ENCODE peak calls at places on chromosomes 6 and 20, in ten cellular contexts. One of them, this sample, is unnamed.

GRCh38 chr20:60239981-60240380 is 281.8 kb downstream of the CDH26 start:
- ATAC-seq in activated CD4-positive, CD25-positive, alpha-beta regulatory T cell treated with anti-CD3 and anti-CD28 coated beads, Interleukin-2, amount 50 U/mL, for 24 hours: no peak
- ATAC-seq in heart left ventricle: no peak
- ATAC-seq in T-cell: no peak
- ATAC-seq in left ventricle myocardium superior: no peak
- ATAC-seq in foreskin keratinocyte: no peak
- ATAC-seq in mucosa of descending colon: no peak
- ATAC-seq in Right ventricle myocardium superior: no peak
- ATAC-seq in stimulated activated naive CD8-positive, alpha-beta T cell treated with anti-CD3 and anti-CD28 coated beads, Interleukin-15, amount 100 ng/mL, for 72 hours: no peak
- ATAC-seq in heart right ventricle: no peak
- ATAC-seq in this sample: no peak

GRCh38 chr20:51609251-51609650 is 66.7 kb upstream of the NFATC2 start:
- ATAC-seq in heart left ventricle: no peak
- ATAC-seq in heart right ventricle: no peak
- ATAC-seq in stimulated activated naive CD8-positive, alpha-beta T cell treated with anti-CD3 and anti-CD28 coated beads, Interleukin-15, amount 100 ng/mL, for 72 hours: no peak
- ATAC-seq in foreskin keratinocyte: no peak
- ATAC-seq in left ventricle myocardium superior: no peak
- ATAC-seq in T-cell: no peak
- ATAC-seq in mucosa of descending colon: peak
- ATAC-seq in Right ventricle myocardium superior: no peak
- ATAC-seq in activated CD4-positive, CD25-positive, alpha-beta regulatory T cell treated with anti-CD3 and anti-CD28 coated beads, Interleukin-2, amount 50 U/mL, for 24 hours: peak
- ATAC-seq in this sample: peak

GRCh38 chr20:35478804-35479472 is 23.5 kb downstream of the CEP250 start:
- ATAC-seq in foreskin keratinocyte: no peak
- ATAC-seq in mucosa of descending colon: peak
- ATAC-seq in activated CD4-positive, CD25-positive, alpha-beta regulatory T cell treated with anti-CD3 and anti-CD28 coated beads, Interleukin-2, amount 50 U/mL, for 24 hours: no peak
- ATAC-seq in stimulated activated naive CD8-positive, alpha-beta T cell treated with anti-CD3 and anti-CD28 coated beads, Interleukin-15, amount 100 ng/mL, for 72 hours: no peak
- ATAC-seq in left ventricle myocardium superior: no peak
- ATAC-seq in heart right ventricle: no peak
- ATAC-seq in heart left ventricle: no peak
- ATAC-seq in T-cell: no peak
- ATAC-seq in Right ventricle myocardium superior: no peak
- ATAC-seq in this sample: no peak

GRCh38 chr6:110232456-110232855 is 52.2 kb downstream of the CDC40 start:
- ATAC-seq in stimulated activated naive CD8-positive, alpha-beta T cell treated with anti-CD3 and anti-CD28 coated beads, Interleukin-15, amount 100 ng/mL, for 72 hours: no peak
- ATAC-seq in Right ventricle myocardium superior: no peak
- ATAC-seq in heart left ventricle: no peak
- ATAC-seq in activated CD4-positive, CD25-positive, alpha-beta regulatory T cell treated with anti-CD3 and anti-CD28 coated beads, Interleukin-2, amount 50 U/mL, for 24 hours: no peak
- ATAC-seq in T-cell: no peak
- ATAC-seq in left ventricle myocardium superior: no peak
- ATAC-seq in mucosa of descending colon: no peak
- ATAC-seq in heart right ventricle: no peak
- ATAC-seq in foreskin keratinocyte: no peak
- ATAC-seq in this sample: no peak

GRCh38 chr6:47665112-47665511 is 33.3 kb upstream of the ADGRF4 start:
- ATAC-seq in stimulated activated naive CD8-positive, alpha-beta T cell treated with anti-CD3 and anti-CD28 coated beads, Interleukin-15, amount 100 ng/mL, for 72 hours: no peak
- ATAC-seq in T-cell: no peak
- ATAC-seq in Right ventricle myocardium superior: no peak
- ATAC-seq in heart left ventricle: no peak
- ATAC-seq in activated CD4-positive, CD25-positive, alpha-beta regulatory T cell treated with anti-CD3 and anti-CD28 coated beads, Interleukin-2, amount 50 U/mL, for 24 hours: no peak
- ATAC-seq in foreskin keratinocyte: peak
- ATAC-seq in heart right ventricle: no peak
- ATAC-seq in left ventricle myocardium superior: no peak
- ATAC-seq in mucosa of descending colon: peak
- ATAC-seq in this sample: no peak

GRCh38 chr6:36682328-36683144 is 4.0 kb downstream of the CDKN1A start:
- ATAC-seq in heart left ventricle: no peak
- ATAC-seq in T-cell: peak
- ATAC-seq in mucosa of descending colon: peak
- ATAC-seq in left ventricle myocardium superior: no peak
- ATAC-seq in foreskin keratinocyte: peak
- ATAC-seq in activated CD4-positive, CD25-positive, alpha-beta regulatory T cell treated with anti-CD3 and anti-CD28 coated beads, Interleukin-2, amount 50 U/mL, for 24 hours: peak
- ATAC-seq in Right ventricle myocardium superior: no peak
- ATAC-seq in heart right ventricle: no peak
- ATAC-seq in stimulated activated naive CD8-positive, alpha-beta T cell treated with anti-CD3 and anti-CD28 coated beads, Interleukin-15, amount 100 ng/mL, for 72 hours: peak
- ATAC-seq in this sample: peak

GRCh38 chr6:73121421-73121993 is 103.8 kb downstream of the KHDC1L start:
- ATAC-seq in heart left ventricle: no peak
- ATAC-seq in foreskin keratinocyte: peak
- ATAC-seq in Right ventricle myocardium superior: no peak
- ATAC-seq in left ventricle myocardium superior: no peak
- ATAC-seq in stimulated activated naive CD8-positive, alpha-beta T cell treated with anti-CD3 and anti-CD28 coated beads, Interleukin-15, amount 100 ng/mL, for 72 hours: no peak
- ATAC-seq in T-cell: no peak
- ATAC-seq in heart right ventricle: no peak
- ATAC-seq in mucosa of descending colon: no peak
- ATAC-seq in activated CD4-positive, CD25-positive, alpha-beta regulatory T cell treated with anti-CD3 and anti-CD28 coated beads, Interleukin-2, amount 50 U/mL, for 24 hours: no peak
- ATAC-seq in this sample: no peak

GRCh38 chr6:31586596-31586995 is 519 bp downstream of the LST1 start:
- ATAC-seq in heart right ventricle: peak
- ATAC-seq in mucosa of descending colon: peak
- ATAC-seq in heart left ventricle: peak
- ATAC-seq in T-cell: peak
- ATAC-seq in foreskin keratinocyte: no peak
- ATAC-seq in stimulated activated naive CD8-positive, alpha-beta T cell treated with anti-CD3 and anti-CD28 coated beads, Interleukin-15, amount 100 ng/mL, for 72 hours: peak
- ATAC-seq in left ventricle myocardium superior: peak
- ATAC-seq in activated CD4-positive, CD25-positive, alpha-beta regulatory T cell treated with anti-CD3 and anti-CD28 coated beads, Interleukin-2, amount 50 U/mL, for 24 hours: peak
- ATAC-seq in Right ventricle myocardium superior: peak
- ATAC-seq in this sample: peak

GRCh38 chr20:34074101-34074760 is 37.8 kb downstream of the EIF2S2 start:
- ATAC-seq in foreskin keratinocyte: no peak
- ATAC-seq in Right ventricle myocardium superior: no peak
- ATAC-seq in left ventricle myocardium superior: no peak
- ATAC-seq in T-cell: no peak
- ATAC-seq in stimulated activated naive CD8-positive, alpha-beta T cell treated with anti-CD3 and anti-CD28 coated beads, Interleukin-15, amount 100 ng/mL, for 72 hours: peak
- ATAC-seq in heart right ventricle: no peak
- ATAC-seq in heart left ventricle: no peak
- ATAC-seq in mucosa of descending colon: no peak
- ATAC-seq in activated CD4-positive, CD25-positive, alpha-beta regulatory T cell treated with anti-CD3 and anti-CD28 coated beads, Interleukin-2, amount 50 U/mL, for 24 hours: no peak
- ATAC-seq in this sample: peak

GRCh38 chr6:42260424-42260888 is 42.8 kb upstream of the MRPS10 start:
- ATAC-seq in heart left ventricle: peak
- ATAC-seq in left ventricle myocardium superior: peak
- ATAC-seq in Right ventricle myocardium superior: peak
- ATAC-seq in foreskin keratinocyte: peak
- ATAC-seq in mucosa of descending colon: peak
- ATAC-seq in T-cell: no peak
- ATAC-seq in heart right ventricle: peak
- ATAC-seq in stimulated activated naive CD8-positive, alpha-beta T cell treated with anti-CD3 and anti-CD28 coated beads, Interleukin-15, amount 100 ng/mL, for 72 hours: peak
- ATAC-seq in activated CD4-positive, CD25-positive, alpha-beta regulatory T cell treated with anti-CD3 and anti-CD28 coated beads, Interleukin-2, amount 50 U/mL, for 24 hours: peak
- ATAC-seq in this sample: peak

GRCh38 chr6:114064862-114065261 is 93.9 kb upstream of the HDAC2 start:
- ATAC-seq in heart left ventricle: no peak
- ATAC-seq in left ventricle myocardium superior: no peak
- ATAC-seq in foreskin keratinocyte: no peak
- ATAC-seq in activated CD4-positive, CD25-positive, alpha-beta regulatory T cell treated with anti-CD3 and anti-CD28 coated beads, Interleukin-2, amount 50 U/mL, for 24 hours: no peak
- ATAC-seq in T-cell: no peak
- ATAC-seq in heart right ventricle: no peak
- ATAC-seq in stimulated activated naive CD8-positive, alpha-beta T cell treated with anti-CD3 and anti-CD28 coated beads, Interleukin-15, amount 100 ng/mL, for 72 hours: no peak
- ATAC-seq in Right ventricle myocardium superior: no peak
- ATAC-seq in mucosa of descending colon: no peak
- ATAC-seq in this sample: no peak

GRCh38 chr6:152863618-152864326 is 113.2 kb downstream of the VIP start:
- ATAC-seq in mucosa of descending colon: peak
- ATAC-seq in Right ventricle myocardium superior: peak
- ATAC-seq in foreskin keratinocyte: peak
- ATAC-seq in stimulated activated naive CD8-positive, alpha-beta T cell treated with anti-CD3 and anti-CD28 coated beads, Interleukin-15, amount 100 ng/mL, for 72 hours: peak
- ATAC-seq in heart right ventricle: peak
- ATAC-seq in activated CD4-positive, CD25-positive, alpha-beta regulatory T cell treated with anti-CD3 and anti-CD28 coated beads, Interleukin-2, amount 50 U/mL, for 24 hours: peak
- ATAC-seq in T-cell: peak
- ATAC-seq in left ventricle myocardium superior: peak
- ATAC-seq in heart left ventricle: peak
- ATAC-seq in this sample: peak

GRCh38 chr6:12621766-12622165 is 94.8 kb upstream of the PHACTR1 start:
- ATAC-seq in T-cell: no peak
- ATAC-seq in heart right ventricle: no peak
- ATAC-seq in left ventricle myocardium superior: no peak
- ATAC-seq in heart left ventricle: no peak
- ATAC-seq in stimulated activated naive CD8-positive, alpha-beta T cell treated with anti-CD3 and anti-CD28 coated beads, Interleukin-15, amount 100 ng/mL, for 72 hours: no peak
- ATAC-seq in foreskin keratinocyte: no peak
- ATAC-seq in Right ventricle myocardium superior: no peak
- ATAC-seq in mucosa of descending colon: no peak
- ATAC-seq in activated CD4-positive, CD25-positive, alpha-beta regulatory T cell treated with anti-CD3 and anti-CD28 coated beads, Interleukin-2, amount 50 U/mL, for 24 hours: no peak
- ATAC-seq in this sample: no peak

GRCh38 chr6:35026434-35027222 is 114.5 kb downstream of the TCP11 start:
- ATAC-seq in left ventricle myocardium superior: no peak
- ATAC-seq in T-cell: no peak
- ATAC-seq in stimulated activated naive CD8-positive, alpha-beta T cell treated with anti-CD3 and anti-CD28 coated beads, Interleukin-15, amount 100 ng/mL, for 72 hours: no peak
- ATAC-seq in Right ventricle myocardium superior: no peak
- ATAC-seq in heart left ventricle: no peak
- ATAC-seq in heart right ventricle: peak
- ATAC-seq in mucosa of descending colon: peak
- ATAC-seq in activated CD4-positive, CD25-positive, alpha-beta regulatory T cell treated with anti-CD3 and anti-CD28 coated beads, Interleukin-2, amount 50 U/mL, for 24 hours: no peak
- ATAC-seq in foreskin keratinocyte: peak
- ATAC-seq in this sample: no peak

This sample was measured in activated T-helper 17 cell treated with anti-CD3 and anti-CD28 coated beads, Interleukin-2, amount 50 U/mL, for 72 hours.